ENCODE peak calls at places on chromosome 17, in seven cellular contexts. E is ovary, N is breast epithelium, S is PC-9, B is upper lobe of right lung, T is tibial nerve, I is IMR-90. L is an unnamed sample.

GRCh38 chr17:63542942-63543821 is 7.1 kb upstream of the DCAF7 start:
- DNase-seq in E (no peak), N (peak), S (no peak), B (peak), T (no peak), I (no peak), L (peak)

GRCh38 chr17:66636111-66636510 is 198.8 kb upstream of the CACNG5 start:
- DNase-seq in E (no peak), N (no peak), S (peak), B (no peak), T (no peak), I (peak), L (no peak)

GRCh38 chr17:78019367-78019975 is 61.0 kb downstream of the TNRC6C start:
- DNase-seq in E (no peak), N (no peak), S (no peak), B (no peak), T (no peak), I (peak), L (no peak)

GRCh38 chr17:7261377-7262191 is 694 bp downstream of the CLDN7 start:
- DNase-seq in E (no peak), N (no peak), S (no peak), B (peak), T (no peak), I (no peak), L (peak)

GRCh38 chr17:41635121-41636097 is 11.0 kb upstream of the KRT17 start:
- DNase-seq in E (peak), N (no peak), S (no peak), B (no peak), T (peak), I (no peak), L (peak)

GRCh38 chr17:28497931-28498330 is 8.2 kb upstream of the FOXN1 start:
- DNase-seq in E (no peak), N (peak), S (peak), B (no peak), T (no peak), I (no peak), L (peak)

GRCh38 chr17:77471984-77472836 is 331.4 kb downstream of the SEC14L1 start:
- DNase-seq in E (peak), N (no peak), S (no peak), B (peak), T (no peak), I (peak), L (peak)

GRCh38 chr17:9151091-9151490 is 129.8 kb downstream of the NTN1 start:
- DNase-seq in E (no peak), N (no peak), S (no peak), B (no peak), T (no peak), I (no peak), L (peak)

GRCh38 chr17:48194097-48194550 is 86.6 kb downstream of the SNX11 start:
- DNase-seq in E (no peak), N (no peak), S (no peak), B (no peak), T (no peak), I (peak), L (no peak)

GRCh38 chr17:77943971-77944370 is 14.5 kb upstream of the TNRC6C start:
- DNase-seq in E (no peak), N (no peak), S (no peak), B (no peak), T (no peak), I (no peak), L (no peak)

GRCh38 chr17:1830288-1830687 is 483 bp downstream of the RPA1 start:
- DNase-seq in E (no peak), N (no peak), S (peak), B (no peak), T (no peak), I (no peak), L (peak)

GRCh38 chr17:77444653-77445029 is 303.9 kb downstream of the SEC14L1 start:
- DNase-seq in E (peak), N (no peak), S (no peak), B (no peak), T (no peak), I (peak), L (no peak)

GRCh38 chr17:72121164-72122001 is 563 bp downstream of the SOX9 start:
- DNase-seq in E (no peak), N (no peak), S (no peak), B (peak), T (no peak), I (peak), L (peak)

GRCh38 chr17:21292867-21293845 is 8.6 kb downstream of the MAP2K3 start:
- DNase-seq in E (no peak), N (no peak), S (no peak), B (no peak), T (no peak), I (no peak), L (no peak)

GRCh38 chr17:58570758-58571157 is 56.3 kb upstream of the MTMR4 start:
- DNase-seq in E (no peak), N (no peak), S (no peak), B (no peak), T (no peak), I (no peak), L (no peak)

GRCh38 chr17:7296189-7296861 is 1.9 kb upstream of the YBX2 start:
- DNase-seq in E (peak), N (peak), S (peak), B (peak), T (peak), I (peak), L (peak)

GRCh38 chr17:62792122-62792800 is 15.9 kb downstream of the MARCHF10 start:
- DNase-seq in E (no peak), N (no peak), S (peak), B (no peak), T (no peak), I (peak), L (peak)

GRCh38 chr17:57940217-57940616 is 15.0 kb downstream of the CUEDC1 start:
- DNase-seq in E (no peak), N (no peak), S (no peak), B (no peak), T (no peak), I (no peak), L (peak)

GRCh38 chr17:32222621-32223020 is 43.0 kb upstream of the RHBDL3 start:
- DNase-seq in E (no peak), N (no peak), S (no peak), B (no peak), T (no peak), I (peak), L (no peak)

GRCh38 chr17:27878776-27879562 is 14.2 kb downstream of the LYRM9 start:
- DNase-seq in E (peak), N (no peak), S (no peak), B (no peak), T (no peak), I (no peak), L (no peak)

GRCh38 chr17:62672957-62673356 is 45.5 kb downstream of the MRC2 start:
- DNase-seq in E (no peak), N (no peak), S (no peak), B (no peak), T (no peak), I (no peak), L (no peak)

GRCh38 chr17:5249615-5250014 is 15.0 kb upstream of the SCIMP start:
- DNase-seq in E (peak), N (no peak), S (peak), B (no peak), T (peak), I (peak), L (peak)

GRCh38 chr17:76408037-76408849 is 23.8 kb downstream of the SPHK1 start:
- DNase-seq in E (peak), N (peak), S (no peak), B (peak), T (peak), I (peak), L (peak)

GRCh38 chr17:73031472-73031871 is 61.0 kb downstream of the SLC39A11 start:
- DNase-seq in E (no peak), N (no peak), S (no peak), B (no peak), T (no peak), I (no peak), L (peak)

GRCh38 chr17:72413077-72414031 is 292.5 kb downstream of the SOX9 start:
- DNase-seq in E (no peak), N (no peak), S (peak), B (no peak), T (no peak), I (no peak), L (no peak)

DNA sequence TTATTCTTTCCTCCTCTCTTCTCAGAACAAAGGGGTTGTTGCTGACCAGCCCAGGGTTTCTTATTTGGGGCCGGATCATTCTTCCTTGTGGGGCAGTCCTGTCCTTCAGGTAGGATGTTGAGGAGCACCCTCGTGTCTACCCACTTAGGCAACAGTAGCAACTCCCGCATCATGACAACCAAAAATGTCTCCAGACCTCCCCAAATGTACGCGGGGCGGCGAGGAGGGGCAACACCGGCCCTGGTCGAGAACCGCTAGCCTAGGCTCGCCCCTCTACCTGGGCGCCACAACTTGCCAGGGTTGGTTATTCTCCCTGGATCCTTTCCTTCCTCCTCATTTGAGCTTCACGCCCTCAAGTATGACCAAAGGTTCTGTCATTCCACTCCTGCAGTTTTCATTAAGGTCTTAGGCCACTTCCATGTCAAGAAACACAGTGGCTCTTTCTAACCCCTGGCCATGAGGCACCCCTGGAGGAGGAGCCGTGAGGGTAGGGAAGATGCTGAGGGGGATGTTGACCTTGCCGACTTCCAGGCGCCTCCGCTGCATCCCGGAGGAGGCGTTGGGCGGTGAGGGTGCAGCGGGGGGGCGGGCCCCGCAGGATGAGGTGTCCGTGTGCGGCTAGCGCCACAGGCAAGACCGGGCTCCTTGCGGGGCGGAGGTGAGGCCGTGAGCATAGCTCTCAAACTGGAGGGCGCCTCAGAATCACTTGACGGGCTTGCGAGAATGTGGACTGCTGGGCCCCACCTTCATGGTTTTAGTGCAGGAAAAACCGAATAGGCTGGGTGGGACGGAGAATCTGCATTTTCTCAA is 712 bp upstream of the SPECC1 start:
- DNase-seq in E (peak), N (no peak), S (no peak), B (no peak), T (no peak), I (no peak), L (peak)
- H3K27ac ChIP-seq in E (peak), N (peak), S (no peak), B (no peak), T (peak), I (no peak), L (no peak)

GRCh38 chr17:45048795-45049563 is 2.5 kb downstream of the DCAKD start:
- DNase-seq in E (no peak), N (no peak), S (no peak), B (no peak), T (no peak), I (no peak), L (no peak)
- TF ChIP-seq CTCF in E (no peak), N (no peak), S (peak), B (peak), T (no peak), I (no peak), L (peak)

GRCh38 chr17:81390436-81391214 is 4.6 kb upstream of the BAHCC1 start:
- DNase-seq in E (no peak), N (no peak), S (no peak), B (no peak), T (no peak), I (no peak), L (no peak)
- H3K27ac ChIP-seq in E (no peak), N (peak), S (no peak), B (peak), T (peak), I (no peak), L (peak)

GRCh38 chr17:50908860-50909764 is 43.0 kb upstream of the TOB1 start:
- DNase-seq in E (no peak), N (peak), S (no peak), B (peak), T (peak), I (no peak), L (peak)
- TF ChIP-seq CTCF in E (no peak), N (peak), S (no peak), B (no peak), T (no peak), I (no peak), L (peak)

DNA sequence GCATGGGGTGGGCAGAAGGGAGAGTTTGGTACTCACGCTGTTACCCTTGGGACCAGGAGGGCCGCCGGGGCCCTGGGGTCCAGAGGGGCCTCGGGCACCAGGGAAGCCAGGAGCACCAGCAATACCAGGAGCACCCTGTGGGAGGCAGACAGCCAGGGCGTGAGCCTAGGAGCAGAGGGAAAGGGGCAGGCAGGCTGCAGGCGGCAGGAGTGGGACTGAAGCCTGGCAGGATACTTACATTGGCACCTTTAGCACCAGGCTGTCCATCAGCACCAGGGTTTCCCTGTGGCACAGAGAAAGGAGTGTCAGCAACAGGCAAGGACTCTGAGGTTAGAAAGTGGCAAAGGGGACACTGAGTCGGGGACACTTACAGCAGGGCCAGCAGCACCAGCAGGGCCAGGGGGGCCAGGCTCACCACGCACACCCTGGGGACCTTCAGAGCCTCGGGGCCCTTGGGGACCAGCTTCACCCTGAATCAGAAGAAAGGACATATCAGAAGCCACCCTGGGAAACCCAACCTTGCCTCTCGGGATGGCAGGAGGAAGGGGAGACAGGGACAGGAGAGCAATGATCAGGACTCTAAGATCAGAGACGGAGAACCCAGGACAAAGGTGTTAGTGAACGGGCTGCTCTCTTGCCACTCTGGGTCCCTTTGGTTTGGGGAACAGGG is 6.1 kb downstream of the COL1A1 start:
- DNase-seq in E (no peak), N (no peak), S (no peak), B (no peak), T (no peak), I (peak), L (no peak)
- H3K27ac ChIP-seq in E (peak), N (peak), S (no peak), B (no peak), T (peak), I (peak), L (no peak)

GRCh38 chr17:74117087-74117486 is 86.4 kb upstream of the RPL38 start:
- DNase-seq in E (no peak), N (no peak), S (no peak), B (peak), T (no peak), I (no peak), L (peak)

GRCh38 chr17:74118504-74118903 is 85.0 kb upstream of the RPL38 start:
- DNase-seq in E (no peak), N (no peak), S (no peak), B (peak), T (no peak), I (no peak), L (peak)

GRCh38 chr17:74116087-74116717 is 87.3 kb upstream of the RPL38 start:
- DNase-seq in E (no peak), N (no peak), S (no peak), B (peak), T (no peak), I (no peak), L (peak)

GRCh38 chr17:74119049-74119580 is 84.4 kb upstream of the RPL38 start:
- DNase-seq in E (no peak), N (no peak), S (no peak), B (peak), T (no peak), I (no peak), L (no peak)

GRCh38 chr17:74117999-74118421 is 85.5 kb upstream of the RPL38 start:
- DNase-seq in E (no peak), N (no peak), S (no peak), B (peak), T (no peak), I (no peak), L (peak)
- TF ChIP-seq CTCF in E (no peak), N (no peak), S (no peak), B (no peak), T (no peak), I (no peak), L (peak)

L was measured in endodermal cell.